ENCODE peak calls at places on chromosomes 5 and 9, in four cellular contexts. E, K, S and P are unnamed samples.
A peak's percentile ranks its signal among the peaks of the same experiment; 100 is the strongest.

GRCh38 chr5:68343421-68343826 is 127.9 kb downstream of the PIK3R1 start:
- DNase-seq in E (no peak), K (no peak), S (peak; percentile 80), P (no peak)

GRCh38 chr5:9468070-9468388 is 77.8 kb downstream of the SEMA5A start:
- DNase-seq in E (no peak), K (no peak), S (peak; percentile 88), P (no peak)

GRCh38 chr5:124040799-124041198 is 528.8 kb downstream of the CSNK1G3 start:
- DNase-seq in E (no peak), K (no peak), S (peak; percentile 12), P (no peak)

GRCh38 chr5:73596705-73597328 is 29.2 kb upstream of the ARHGEF28 start:
- DNase-seq in E (no peak), K (no peak), S (no peak), P (peak; percentile 29)

GRCh38 chr9:134617836-134618162 is 23.8 kb upstream of the COL5A1 start:
- DNase-seq in E (no peak), K (no peak), S (no peak), P (peak; percentile 1)

GRCh38 chr9:71675129-71675856 is 93.0 kb downstream of the CEMIP2 start:
- DNase-seq in E (no peak), K (no peak), S (no peak), P (no peak)

GRCh38 chr5:154260224-154260859 is 69.8 kb downstream of the GALNT10 start:
- DNase-seq in E (no peak), K (no peak), S (peak; percentile 62), P (no peak)

GRCh38 chr5:83364322-83365299 is 106.9 kb upstream of the VCAN start:
- DNase-seq in E (no peak), K (no peak), S (no peak), P (no peak)

GRCh38 chr5:67516959-67517358 is 320.4 kb upstream of the CD180 start:
- DNase-seq in E (no peak), K (no peak), S (peak; percentile 23), P (no peak)

GRCh38 chr5:34929720-34930526 is 564 bp downstream of the DNAJC21 start:
- DNase-seq in E (peak; percentile 41), K (peak; percentile 61), S (peak; percentile 84), P (peak; percentile 79)

GRCh38 chr9:94925751-94926456 is 199.4 kb downstream of the AOPEP start:
- DNase-seq in E (no peak), K (no peak), S (no peak), P (no peak)

GRCh38 chr9:90975666-90976538 is 174.3 kb downstream of the SYK start:
- DNase-seq in E (no peak), K (no peak), S (peak; percentile 35), P (no peak)

GRCh38 chr9:136997830-136998234 is 1.5 kb upstream of the CLIC3 start:
- DNase-seq in E (no peak), K (no peak), S (no peak), P (no peak)

GRCh38 chr5:14142202-14142855 is 813 bp upstream of the TRIO start:
- DNase-seq in E (no peak), K (no peak), S (peak; percentile 49), P (no peak)

GRCh38 chr9:82117025-82117424 is 128.5 kb downstream of the SPATA31D1 start:
- DNase-seq in E (no peak), K (no peak), S (peak; percentile 79), P (no peak)

GRCh38 chr5:78326930-78327329 is 32.4 kb upstream of the AP3B1 start:
- DNase-seq in E (no peak), K (no peak), S (no peak), P (no peak)

GRCh38 chr9:128056887-128057723 is 10.0 kb downstream of the NAIF1 start:
- DNase-seq in E (no peak), K (no peak), S (no peak), P (no peak)

GRCh38 chr5:137218471-137218870 is 280.7 kb downstream of the SPOCK1 start:
- DNase-seq in E (no peak), K (no peak), S (peak; percentile 73), P (no peak)

GRCh38 chr5:9431496-9432258 is 114.2 kb downstream of the SEMA5A start:
- DNase-seq in E (no peak), K (no peak), S (no peak), P (no peak)

GRCh38 chr5:53820802-53821171 is 260.3 kb downstream of the NDUFS4 start:
- DNase-seq in E (no peak), K (no peak), S (no peak), P (no peak)

GRCh38 chr5:16492398-16493175 is 27.0 kb upstream of the ZNF622 start:
- DNase-seq in E (no peak), K (no peak), S (peak; percentile 88), P (no peak)

GRCh38 chr9:134965851-134966250 is 48.1 kb upstream of the FCN1 start:
- DNase-seq in E (no peak), K (no peak), S (no peak), P (no peak)

GRCh38 chr5:123720955-123721354 is 209.0 kb downstream of the CSNK1G3 start:
- DNase-seq in E (no peak), K (no peak), S (no peak), P (no peak)

GRCh38 chr9:129891519-129891918 is 56.3 kb downstream of the USP20 start:
- DNase-seq in E (no peak), K (no peak), S (no peak), P (no peak)

GRCh38 chr9:124036578-124036977 is 25.0 kb downstream of the LHX2 start:
- DNase-seq in E (no peak), K (no peak), S (no peak), P (no peak)

GRCh38 chr9:19757745-19758144 is 31.1 kb downstream of the SLC24A2 start:
- DNase-seq in E (no peak), K (no peak), S (no peak), P (no peak)

GRCh38 chr9:119273325-119273904 is 95.8 kb downstream of the BRINP1 start:
- DNase-seq in E (no peak), K (no peak), S (no peak), P (no peak)

GRCh38 chr5:67815455-67816391 is 399.8 kb upstream of the PIK3R1 start:
- DNase-seq in E (no peak), K (no peak), S (peak; percentile 41), P (no peak)

GRCh38 chr9:35689601-35690446 is at the start of gene TPM2:
- DNase-seq in E (no peak), K (no peak), S (peak; percentile 89), P (peak; percentile 75)

GRCh38 chr9:128164332-128164885 is 4.3 kb downstream of the BBLN start:
- DNase-seq in E (no peak), K (no peak), S (peak; percentile 11), P (no peak)

GRCh38 chr5:31231171-31231570 is 37.7 kb downstream of the CDH6 start:
- DNase-seq in E (no peak), K (no peak), S (no peak), P (no peak)

GRCh38 chr9:97710356-97711222 is 13.4 kb upstream of the XPA start:
- DNase-seq in E (no peak), K (no peak), S (peak; percentile 70), P (peak; percentile 34)

GRCh38 chr5:776862-777711 is 7.4 kb downstream of the ZDHHC11B start:
- DNase-seq in E (no peak), K (no peak), S (no peak), P (no peak)